ENCODE peak calls at places on chromosomes 2 and 18, in five cellular contexts. D is HCT116, U is HepG2, F is K562, N is GM12878. P is an unnamed sample.

GRCh38 chr2:129469389-129469788 is 510.1 kb upstream of the RAB6C start:
- DNase-seq in N (no peak), F (no peak), D (no peak), U (no peak), P (no peak)

GRCh38 chr2:171482308-171482707 is 40.0 kb upstream of the CYBRD1 start:
- DNase-seq in D (no peak), N (no peak), U (no peak), F (no peak), P (no peak)

GRCh38 chr2:71000780-71001591 is 6.3 kb upstream of the TEX261 start:
- DNase-seq in N (no peak), U (peak), D (peak), F (peak), P (peak)

GRCh38 chr2:218396688-218397501 is 2.8 kb upstream of the CTDSP1 start:
- DNase-seq in U (peak), D (no peak), F (peak), N (no peak), P (peak)

GRCh38 chr2:60167089-60167488 is 386.4 kb downstream of the BCL11A start:
- DNase-seq in D (no peak), F (no peak), N (no peak), U (no peak), P (no peak)

GRCh38 chr2:42048318-42049251 is 764 bp downstream of the PKDCC start:
- DNase-seq in D (no peak), N (no peak), U (no peak), F (no peak), P (peak)

GRCh38 chr18:70074091-70074490 is 126.4 kb upstream of the CD226 start:
- DNase-seq in U (no peak), D (no peak), N (no peak), F (no peak), P (no peak)

GRCh38 chr2:233245406-233245805 is 6.1 kb upstream of the ATG16L1 start:
- DNase-seq in N (no peak), U (no peak), F (no peak), D (no peak), P (no peak)

GRCh38 chr18:71625691-71626090 is 918.5 kb downstream of the CBLN2 start:
- DNase-seq in D (no peak), U (no peak), F (no peak), N (no peak), P (no peak)

GRCh38 chr2:240140511-240140910 is at the start of gene OTOS:
- DNase-seq in N (no peak), D (no peak), U (no peak), F (no peak), P (no peak)

GRCh38 chr2:239908308-239908707 is 116.8 kb downstream of the NDUFA10 start:
- DNase-seq in F (no peak), D (no peak), N (no peak), U (no peak), P (no peak)

GRCh38 chr2:27314709-27315108 is 6.5 kb upstream of the UCN start:
- DNase-seq in D (no peak), U (no peak), N (no peak), F (no peak), P (no peak)

GRCh38 chr2:26274058-26274613 is 29.4 kb downstream of the HADHB start:
- DNase-seq in N (no peak), F (no peak), D (no peak), U (peak), P (no peak)

GRCh38 chr18:59393381-59393780 is 34.3 kb upstream of the LMAN1 start:
- DNase-seq in F (no peak), N (no peak), D (no peak), U (no peak), P (no peak)

GRCh38 chr2:228541794-228542193 is 360.3 kb upstream of the SPHKAP start:
- DNase-seq in U (no peak), F (no peak), N (no peak), D (no peak), P (no peak)

GRCh38 chr18:3012306-3012919 is 531 bp downstream of the LPIN2 start:
- DNase-seq in U (no peak), F (peak), N (no peak), D (no peak), P (peak)

GRCh38 chr18:8106603-8107002 is 502.6 kb upstream of the RAB12 start:
- DNase-seq in N (no peak), F (no peak), U (no peak), D (no peak), P (no peak)

GRCh38 chr2:44938287-44939073 is 3.0 kb upstream of the SIX3 start:
- DNase-seq in F (no peak), U (peak), N (no peak), D (no peak), P (peak)

GRCh38 chr2:144521702-144522101 is 1.8 kb upstream of the ZEB2 start:
- DNase-seq in N (no peak), U (no peak), D (no peak), F (peak), P (no peak)

GRCh38 chr18:13382990-13383821 is 164.6 kb downstream of the LDLRAD4 start:
- DNase-seq in N (no peak), F (no peak), U (no peak), D (no peak), P (no peak)

DNA sequence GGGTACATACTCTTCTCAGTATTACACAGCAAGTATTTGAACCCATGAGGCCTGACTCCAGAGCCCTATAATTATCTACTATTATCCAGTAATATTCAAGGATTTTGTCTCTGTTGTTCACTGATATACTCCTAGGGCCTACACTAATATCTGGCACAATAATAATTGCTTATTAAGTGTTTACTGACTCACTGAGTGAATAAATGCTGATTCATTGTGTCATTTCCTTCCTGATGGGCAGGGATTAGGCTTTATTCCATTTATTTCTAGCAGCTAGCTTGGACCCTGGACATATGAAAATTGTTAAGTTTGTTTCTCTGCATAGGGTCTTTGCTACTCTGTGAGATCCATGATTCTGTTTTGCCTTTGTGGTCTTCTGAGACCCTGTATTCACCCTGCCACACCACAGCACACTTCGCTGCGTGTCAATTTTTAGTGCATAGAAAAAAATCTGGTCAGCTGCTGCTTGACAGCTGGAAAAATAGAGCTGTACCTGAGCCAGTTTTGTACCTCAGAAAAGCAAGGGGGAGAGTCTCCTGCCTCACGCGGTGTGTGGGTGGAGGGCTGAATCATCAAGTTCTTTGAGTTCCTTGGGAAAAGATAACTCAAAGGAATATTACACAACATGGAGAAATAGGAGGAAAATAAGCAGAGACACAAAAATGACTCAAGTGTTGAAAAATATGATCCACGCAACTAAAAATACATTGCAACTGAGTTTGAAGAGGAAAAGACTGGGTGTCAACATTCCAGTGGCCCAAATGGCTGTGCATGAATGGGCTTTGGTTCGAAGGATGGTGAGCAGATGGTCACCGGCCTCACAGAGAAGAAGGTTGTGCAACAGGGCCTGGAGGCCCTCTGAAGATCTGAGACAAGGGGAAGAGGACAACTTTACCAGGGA is 18.9 kb upstream of the DPP4 start:
- DNase-seq in N (no peak), F (no peak), D (peak), U (no peak), P (no peak)
- TF ChIP-seq POLR2AphosphoS5 in N (no peak), F (no peak), D (peak), U (no peak), P (no peak)

DNA sequence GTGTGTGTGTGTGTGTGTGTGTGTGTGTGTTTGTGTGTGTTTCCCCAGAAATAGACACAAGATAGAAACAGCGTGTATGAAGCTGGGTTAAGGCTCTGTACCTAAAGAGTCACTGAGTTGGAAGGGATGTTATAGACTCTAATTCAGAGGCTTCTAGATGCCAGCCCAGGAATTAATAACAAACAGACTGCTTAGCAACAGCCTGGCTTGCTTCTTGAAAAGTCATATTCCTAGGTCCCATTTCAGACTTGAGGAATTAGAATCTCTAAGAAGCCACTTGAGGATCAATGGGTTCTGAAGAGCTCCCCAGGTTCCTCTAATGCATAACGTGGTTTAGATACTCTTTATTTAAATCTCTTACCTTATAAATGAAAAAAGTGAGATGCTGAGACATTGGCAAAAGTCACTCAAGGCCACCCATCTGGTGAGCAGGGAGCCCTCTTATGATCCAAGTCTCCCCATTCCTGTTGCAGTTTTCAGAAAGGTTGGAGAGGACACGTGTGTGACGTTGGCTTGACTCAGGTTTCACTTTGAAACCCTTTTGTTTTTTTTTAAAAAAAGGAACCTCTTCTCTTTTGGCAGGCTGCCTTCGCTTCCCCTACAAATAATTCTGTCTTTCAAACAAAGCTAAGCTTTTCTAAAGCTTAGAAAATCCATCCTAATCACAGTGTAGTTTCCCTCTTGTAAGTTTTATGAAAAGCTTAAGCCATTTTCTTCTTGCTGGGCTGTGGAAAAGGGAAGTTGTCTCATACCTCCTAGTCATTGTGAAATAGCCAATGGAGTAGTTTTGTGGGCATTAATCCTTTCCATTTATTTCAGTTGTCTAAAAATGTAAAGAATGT is 878.4 kb downstream of the RNF144A start:
- DNase-seq in U (no peak), N (no peak), D (no peak), F (no peak), P (no peak)
- TF ChIP-seq REST in U (no peak), N (no peak), D (no peak), F (no peak), P (no peak)

DNA sequence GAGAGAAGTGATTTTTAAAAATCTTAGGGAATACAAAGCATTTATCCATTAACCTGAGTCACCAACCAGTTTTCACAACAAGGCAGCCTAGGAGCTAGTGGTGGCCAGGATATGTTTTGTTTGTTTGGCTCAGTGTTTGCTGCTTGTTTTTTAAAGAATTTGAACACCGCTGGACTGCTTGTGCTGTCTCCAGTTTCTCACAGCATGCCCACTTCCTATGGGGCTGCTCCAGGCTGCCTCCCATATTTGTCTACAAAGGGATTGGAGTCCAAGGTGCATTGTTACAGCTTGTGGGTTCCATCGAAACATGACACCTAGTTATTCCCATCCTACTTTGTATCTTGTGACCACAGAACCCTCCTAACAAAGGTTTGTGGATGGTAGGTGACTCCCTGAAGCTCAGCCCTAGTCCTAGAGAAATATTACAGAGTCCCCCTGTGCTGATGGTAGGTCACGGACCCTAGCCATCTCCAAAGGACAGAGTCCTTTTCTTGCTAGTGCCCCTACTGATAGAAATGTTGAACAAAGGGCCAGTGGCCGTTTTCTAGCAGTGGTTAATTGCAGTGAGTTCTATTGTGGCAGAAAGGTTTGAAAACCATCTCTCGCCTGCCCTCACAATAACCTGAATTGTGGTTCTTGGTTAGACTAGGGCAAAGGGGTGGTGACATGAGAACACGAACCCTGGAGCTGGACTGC is 23.2 kb downstream of the GPR39 start:
- DNase-seq in N (no peak), D (no peak), U (peak), F (no peak), P (no peak)
- TF ChIP-seq EZH2 in N (no peak), D (no peak), U (no peak), F (no peak), P (no peak)

DNA sequence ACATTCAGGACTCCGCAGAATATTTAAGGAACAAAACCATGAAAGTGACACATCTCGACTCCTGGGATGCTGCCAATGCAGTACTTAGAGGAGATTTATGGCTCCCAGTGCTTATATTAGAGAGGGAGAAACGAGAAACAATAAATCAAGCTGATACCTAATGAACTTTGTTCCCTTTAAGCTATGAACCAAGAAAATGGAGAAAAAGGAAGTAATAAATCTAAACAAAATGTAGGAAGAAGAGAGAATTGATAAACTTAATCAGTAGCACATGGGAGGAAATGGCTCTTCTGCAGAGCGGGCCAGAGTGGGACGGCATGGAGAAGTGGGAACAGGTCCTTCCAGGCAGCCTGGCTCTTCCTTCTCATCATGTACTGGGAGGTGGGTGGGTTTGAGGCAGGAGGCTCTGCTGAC is 42.7 kb downstream of the NPPC start:
- DNase-seq in D (no peak), U (no peak), F (no peak), N (no peak), P (no peak)
- TF ChIP-seq POLR2AphosphoS5 in D (no peak), U (no peak), F (no peak), N (no peak), P (no peak)

GRCh38 chr2:11750917-11751316 is 4.5 kb downstream of the LPIN1 start:
- DNase-seq in D (no peak), N (no peak), U (no peak), F (peak), P (no peak)
- TF ChIP-seq REST in D (no peak), N (no peak), U (no peak), F (no peak), P (no peak)

DNA sequence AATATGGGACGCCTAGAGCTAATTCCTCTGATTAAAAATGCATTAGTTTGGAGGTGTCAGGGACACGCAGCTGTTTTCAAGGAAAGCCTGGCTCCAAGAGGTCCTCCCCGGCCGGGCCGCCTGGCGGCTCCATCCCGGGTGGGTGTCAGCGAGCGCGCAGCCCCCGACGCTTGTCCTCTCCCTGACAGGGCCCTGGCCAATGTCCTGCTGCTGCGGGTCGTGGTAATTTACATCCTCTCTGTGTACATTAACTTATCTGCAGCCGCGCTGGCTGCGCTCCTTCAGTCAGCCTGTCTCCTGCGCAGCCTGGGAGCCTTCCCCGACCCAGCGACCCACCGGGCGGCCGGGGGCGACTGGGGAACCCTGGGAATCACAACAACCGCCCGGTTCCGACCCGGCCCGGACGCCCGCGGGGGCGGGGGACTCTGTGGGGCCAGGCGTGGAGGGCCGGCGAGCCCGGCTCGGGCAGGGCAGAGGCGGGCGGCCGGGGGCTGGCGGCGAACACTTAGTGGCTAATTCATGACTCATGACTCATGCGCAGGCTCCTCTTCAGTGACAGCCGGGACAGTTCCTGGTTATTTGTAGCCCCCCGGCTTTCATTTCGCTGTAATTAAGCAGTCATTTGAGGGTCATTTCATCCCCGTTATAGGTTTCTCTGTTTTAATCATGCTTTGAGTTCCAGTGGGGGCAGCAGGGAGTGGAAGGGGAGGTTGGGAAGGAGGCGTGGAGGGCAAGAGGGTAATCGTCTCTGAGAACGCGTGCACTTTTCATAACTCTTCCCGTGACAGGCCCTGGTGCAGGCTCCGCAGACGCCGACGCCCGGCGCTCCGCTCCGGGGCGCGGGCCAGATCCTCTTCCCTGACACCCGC is 141.9 kb upstream of the CTAGE1 start:
- DNase-seq in U (peak), N (no peak), D (no peak), F (peak), P (peak)
- TF ChIP-seq EZH2 in U (no peak), N (no peak), D (no peak), F (no peak), P (peak)

P was measured in GM23338.